ENCODE peak calls at places on chromosomes 4 and X, in four cellular contexts. D is ascending aorta, Y is HCT116, U is tibial artery. K is an unnamed sample.

GRCh38 chrX:103656623-103657022 is 27.8 kb downstream of the TCEAL1 start:
- DNase-seq in D (no peak), Y (peak; percentile 60), U (no peak), K (no peak)

GRCh38 chrX:101108293-101108692 is 10.3 kb downstream of the CENPI start:
- DNase-seq in D (no peak), Y (no peak), U (no peak), K (no peak)

GRCh38 chrX:39627257-39627656 is 470.5 kb downstream of the BCOR start:
- DNase-seq in D (no peak), Y (no peak), U (no peak), K (no peak)

GRCh38 chr4:113368056-113368455 is 318.6 kb downstream of the ANK2 start:
- DNase-seq in D (no peak), Y (no peak), U (no peak), K (no peak)

GRCh38 chr4:174437324-174437723 is 85.0 kb downstream of the HPGD start:
- DNase-seq in D (no peak), Y (no peak), U (no peak), K (no peak)

GRCh38 chr4:48640699-48641098 is 139.4 kb downstream of the FRYL start:
- DNase-seq in D (no peak), Y (no peak), U (no peak), K (no peak)

GRCh38 chr4:7585768-7586167 is 151.0 kb upstream of the PSAPL1 start:
- DNase-seq in D (no peak), Y (no peak), U (no peak), K (no peak)

GRCh38 chrX:10629905-10630304 is 9.5 kb upstream of the MID1 start:
- DNase-seq in D (no peak), Y (no peak), U (no peak), K (no peak)

GRCh38 chrX:129606918-129607317 is 47.8 kb downstream of the APLN start:
- DNase-seq in D (no peak), Y (peak; percentile 23), U (no peak), K (no peak)

GRCh38 chr4:116561717-116562116 is 523.7 kb downstream of the TRAM1L1 start:
- DNase-seq in D (no peak), Y (no peak), U (no peak), K (no peak)

DNA sequence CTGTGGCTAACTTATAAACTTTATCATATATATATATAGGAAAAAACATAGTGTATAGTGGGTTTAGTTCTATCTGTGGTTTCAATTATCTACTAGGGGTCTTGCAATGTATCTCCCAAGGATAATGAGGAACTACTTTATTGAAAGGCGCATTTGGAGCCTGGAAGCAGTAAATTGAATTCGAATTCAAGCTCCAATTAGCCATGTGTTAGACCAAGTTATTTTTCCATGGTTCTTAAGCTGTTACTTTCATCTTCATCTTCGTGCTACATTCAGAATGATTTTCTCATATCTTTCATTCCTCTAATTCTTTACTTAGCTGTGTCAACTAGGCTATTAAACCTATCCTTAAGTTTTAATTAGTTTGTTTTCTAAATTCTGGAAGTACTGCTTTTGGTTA is 27.2 kb upstream of the MANBA start:
- DNase-seq in D (no peak), Y (no peak), U (no peak), K (no peak)
- TF ChIP-seq CTCF in D (no peak), Y (no peak), U (no peak), K (no peak)

GRCh38 chr4:121923306-121923705 is 28.6 kb downstream of the TRPC3 start:
- DNase-seq in D (no peak), Y (no peak), U (no peak), K (no peak)
- H3K4me1 ChIP-seq in D (no peaks in the 10 kb centered on the region), Y (peaks cover 24% of the 10 kb centered on the region), U (no peaks in the 10 kb centered on the region), K (no peaks in the 10 kb centered on the region)

GRCh38 chrX:140817943-140818342 is 108.4 kb downstream of the LINC00632 start:
- DNase-seq in D (no peak), Y (no peak), U (no peak), K (no peak)
- TF ChIP-seq CTCF in D (peak; percentile 30), Y (no peak), U (peak; percentile 24), K (peak; percentile 54)

DNA sequence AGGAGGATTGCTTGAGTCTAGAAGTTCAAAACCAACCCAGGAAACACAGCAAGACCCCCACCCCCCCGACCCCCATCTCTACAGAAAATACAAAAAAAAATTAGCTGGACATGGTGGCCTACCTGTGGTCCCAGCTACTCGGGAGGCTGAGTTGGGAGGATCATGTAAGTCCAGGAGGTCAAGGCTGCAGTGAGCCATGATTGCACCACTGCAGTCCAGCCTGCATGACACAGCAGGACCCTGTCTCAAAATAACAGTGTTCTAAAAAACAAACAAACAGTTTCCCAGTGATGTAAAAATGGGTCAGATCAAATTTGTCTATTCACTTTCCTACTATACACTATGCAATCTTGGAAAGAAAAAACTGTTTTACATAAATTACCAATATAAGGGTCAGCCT is 2.0 kb upstream of the CBR4 start:
- DNase-seq in D (no peak), Y (no peak), U (no peak), K (no peak)
- H3K4me1 ChIP-seq in D (no peaks in the 10 kb centered on the region), Y (peaks cover 19% of the 10 kb centered on the region), U (peaks cover 41% of the 10 kb centered on the region), K (peaks cover 9% of the 10 kb centered on the region)

GRCh38 chrX:53047228-53047627 is 1.4 kb upstream of the GPR173 start:
- DNase-seq in D (no peak), Y (no peak), U (no peak), K (no peak)
- TF ChIP-seq CTCF in D (peak; percentile 19), Y (peak; percentile 2), U (no peak), K (no peak)

GRCh38 chr4:2867758-2868491 is 24.3 kb downstream of the ADD1 start:
- DNase-seq in D (no peak), Y (no peak), U (no peak), K (no peak)
- H3K4me1 ChIP-seq in D (peaks cover 19% of the 10 kb centered on the region), Y (peaks cover 8% of the 10 kb centered on the region), U (peaks cover 89% of the 10 kb centered on the region), K (peaks cover 99% of the 10 kb centered on the region)

GRCh38 chrX:136170109-136170800 is 22.9 kb downstream of the FHL1 start:
- DNase-seq in D (no peak), Y (no peak), U (no peak), K (no peak)
- TF ChIP-seq CTCF in D (peak; percentile 16), Y (no peak), U (no peak), K (no peak)

GRCh38 chr4:60403986-60404385 is 796.1 kb upstream of the ADGRL3 start:
- DNase-seq in D (no peak), Y (no peak), U (no peak), K (no peak)
- H3K4me1 ChIP-seq in D (no peaks in the 10 kb centered on the region), Y (no peaks in the 10 kb centered on the region), U (no peaks in the 10 kb centered on the region), K (no peaks in the 10 kb centered on the region)

GRCh38 chr4:121711263-121712000 is 14.7 kb upstream of the ANXA5 start:
- DNase-seq in D (peak; percentile 50), Y (peak; percentile 77), U (peak; percentile 92), K (peak; percentile 89)
- TF ChIP-seq CTCF in D (no peak), Y (no peak), U (no peak), K (no peak)

K was measured in left lung.